ENCODE peak calls at places on chromosome X, in eight cellular contexts. M, X, R, O, E, J, A and F are unnamed samples.

GRCh38 chrX:49184294-49185061 is 1.7 kb downstream of the PRICKLE3 start:
- DNase-seq in R (peak; percentile 95), A (peak; percentile 95), J (peak; percentile 95), O (peak; percentile 55), E (peak; percentile 75), M (peak; percentile 88), X (peak; percentile 95), F (peak; percentile 93)

GRCh38 chrX:151753313-151754041 is 18.9 kb downstream of the CNGA2 start:
- DNase-seq in J (peak; percentile 67), X (peak; percentile 63), M (peak; percentile 48), R (peak; percentile 28), O (no peak), A (peak; percentile 50), E (peak; percentile 71), F (peak; percentile 53)

GRCh38 chrX:101347859-101348451 is 587 bp downstream of the TIMM8A start:
- DNase-seq in M (peak; percentile 18), R (no peak), J (no peak), O (no peak), A (no peak), E (no peak), X (peak; percentile 5), F (no peak)

GRCh38 chrX:1592128-1592862 is 891 bp downstream of the AKAP17A start:
- DNase-seq in X (no peak), M (no peak), O (no peak), R (peak; percentile 38), J (peak; percentile 77), E (peak; percentile 60), A (peak; percentile 64), F (peak; percentile 40)

GRCh38 chrX:28135378-28136047 is 154.3 kb upstream of the DCAF8L1 start:
- DNase-seq in M (no peak), J (no peak), O (no peak), E (no peak), A (no peak), X (no peak), R (no peak), F (no peak)

GRCh38 chrX:44462851-44463250 is 79.8 kb downstream of the FUNDC1 start:
- DNase-seq in O (no peak), E (no peak), R (no peak), J (no peak), A (no peak), X (no peak), M (no peak), F (no peak)

GRCh38 chrX:44068043-44068442 is 94.9 kb upstream of the NDP start:
- DNase-seq in M (no peak), O (no peak), X (no peak), R (no peak), J (no peak), E (no peak), A (no peak), F (no peak)

GRCh38 chrX:100995469-100995868 is 26.0 kb downstream of the ARL13A start:
- DNase-seq in A (no peak), X (no peak), E (no peak), R (no peak), M (no peak), J (no peak), O (no peak), F (no peak)

GRCh38 chrX:149504226-149504914 is 736 bp downstream of the IDS start:
- DNase-seq in A (no peak), R (peak; percentile 37), J (no peak), O (peak; percentile 47), E (peak; percentile 29), M (no peak), X (peak; percentile 78), F (no peak)

GRCh38 chrX:69362889-69363288 is 141.2 kb upstream of the NALF2 start:
- DNase-seq in O (no peak), E (no peak), J (no peak), X (no peak), R (no peak), M (no peak), A (peak; percentile 43), F (no peak)

GRCh38 chrX:9318213-9318612 is 146.6 kb upstream of the TBL1X start:
- DNase-seq in O (no peak), M (no peak), R (no peak), E (no peak), X (no peak), A (no peak), J (no peak), F (no peak)

GRCh38 chrX:73850124-73851013 is 287.4 kb downstream of the CHIC1 start:
- DNase-seq in A (peak; percentile 51), E (peak; percentile 45), R (peak; percentile 46), O (peak; percentile 24), X (peak; percentile 53), J (no peak), M (no peak), F (no peak)

GRCh38 chrX:23786268-23786815 is 3.4 kb downstream of the SAT1 start:
- DNase-seq in X (peak; percentile 60), O (no peak), R (no peak), J (no peak), A (no peak), E (no peak), M (no peak), F (no peak)

GRCh38 chrX:52574416-52575275 is 57.8 kb upstream of the XAGE1B start:
- DNase-seq in E (no peak), J (no peak), A (no peak), O (no peak), M (peak; percentile 16), X (peak; percentile 76), R (peak; percentile 27), F (peak; percentile 48)

GRCh38 chrX:80511969-80512760 is 91.9 kb downstream of the TENT5D start:
- DNase-seq in O (no peak), R (no peak), A (no peak), J (no peak), X (no peak), E (no peak), M (no peak), F (no peak)

GRCh38 chrX:368811-369562 is 17.7 kb downstream of the PPP2R3B start:
- DNase-seq in O (no peak), E (no peak), X (peak; percentile 43), A (no peak), J (no peak), M (peak; percentile 51), R (no peak), F (no peak)

GRCh38 chrX:123860506-123860840 is 620 bp downstream of the XIAP start:
- DNase-seq in O (peak; percentile 42), A (no peak), X (no peak), E (no peak), J (no peak), R (peak; percentile 62), M (no peak), F (no peak)

GRCh38 chrX:12978205-12979010 is 3.5 kb downstream of the TMSB4X start:
- DNase-seq in O (peak; percentile 80), J (no peak), X (peak; percentile 81), R (peak; percentile 78), A (peak; percentile 43), M (no peak), E (peak; percentile 40), F (peak; percentile 31)

GRCh38 chrX:123481908-123482873 is 250.7 kb downstream of the THOC2 start:
- DNase-seq in M (no peak), R (no peak), J (no peak), A (no peak), O (no peak), X (no peak), E (no peak), F (no peak)

GRCh38 chrX:39728852-39729587 is 368.7 kb downstream of the BCOR start:
- DNase-seq in M (no peak), E (no peak), J (no peak), X (no peak), O (no peak), A (no peak), R (no peak), F (no peak)

DNA sequence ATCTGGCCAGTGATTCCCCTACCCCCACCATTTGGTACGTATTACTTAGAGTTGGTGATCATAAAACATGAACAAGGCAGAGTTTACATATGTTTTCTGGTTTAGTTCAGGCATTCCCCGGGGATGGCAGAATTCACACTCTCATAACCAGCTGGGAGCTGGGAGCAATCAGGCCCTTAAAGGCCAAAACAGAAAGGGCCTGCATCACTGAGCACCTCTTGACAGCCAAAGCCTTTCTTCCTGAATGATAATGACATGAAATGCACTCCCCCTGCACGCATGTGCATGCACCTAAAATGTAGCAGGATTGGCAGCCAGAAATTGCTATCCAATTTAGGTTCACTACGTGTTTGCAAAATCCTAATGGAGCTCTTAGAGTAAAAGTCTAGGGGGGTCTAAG is 235.4 kb downstream of the GPC3 start:
- DNase-seq in R (no peak), J (no peak), A (no peak), M (no peak), E (no peak), X (no peak), O (no peak), F (no peak)
- H3K4me1 ChIP-seq in R (no peaks in the 10 kb centered on the region), J (no peaks in the 10 kb centered on the region), A (no peaks in the 10 kb centered on the region), M (no peaks in the 10 kb centered on the region), E (no peaks in the 10 kb centered on the region), X (no peaks in the 10 kb centered on the region), O (no peaks in the 10 kb centered on the region), F (no peaks in the 10 kb centered on the region)

DNA sequence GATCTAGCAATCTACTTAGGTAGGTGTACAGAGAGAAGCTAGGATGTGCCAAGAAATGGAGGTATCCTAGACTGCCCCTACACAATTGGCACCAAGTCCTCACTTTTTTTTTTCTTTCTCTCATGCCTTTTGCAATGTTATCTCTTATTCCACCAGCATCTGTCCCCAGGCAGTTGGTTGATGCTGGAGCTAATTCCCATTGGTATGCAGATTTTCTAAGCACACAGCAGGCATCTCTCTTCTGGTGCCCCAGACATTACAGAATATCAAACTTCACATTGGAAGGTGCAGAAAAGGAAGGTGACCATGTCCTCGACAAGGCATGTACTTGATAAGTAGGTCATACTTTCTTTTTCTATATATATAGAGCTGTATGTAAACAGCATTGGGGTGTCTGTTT is 21.6 kb downstream of the LUZP4 start:
- DNase-seq in J (no peak), R (no peak), O (no peak), M (no peak), E (no peak), X (no peak), A (no peak), F (no peak)
- H3K4me3 ChIP-seq in J (no peak overlapping the region), R (no peak overlapping the region), O (no peak overlapping the region), M (no peak overlapping the region), E (no peak overlapping the region), X (no peak overlapping the region), A (no peak overlapping the region), F (no peak overlapping the region)

GRCh38 chrX:47836164-47837072 is at the start of gene ZNF81:
- DNase-seq in O (peak; percentile 88), M (peak; percentile 94), A (peak; percentile 95), E (peak; percentile 93), R (peak; percentile 96), J (peak; percentile 97), X (peak; percentile 98), F (peak; percentile 99)
- TF ChIP-seq POLR2A in O (no peak), M (no peak), A (no peak), E (peak; percentile 54), R (peak; percentile 54), J (no peak), X (peak; percentile 51), F (peak; percentile 36)

DNA sequence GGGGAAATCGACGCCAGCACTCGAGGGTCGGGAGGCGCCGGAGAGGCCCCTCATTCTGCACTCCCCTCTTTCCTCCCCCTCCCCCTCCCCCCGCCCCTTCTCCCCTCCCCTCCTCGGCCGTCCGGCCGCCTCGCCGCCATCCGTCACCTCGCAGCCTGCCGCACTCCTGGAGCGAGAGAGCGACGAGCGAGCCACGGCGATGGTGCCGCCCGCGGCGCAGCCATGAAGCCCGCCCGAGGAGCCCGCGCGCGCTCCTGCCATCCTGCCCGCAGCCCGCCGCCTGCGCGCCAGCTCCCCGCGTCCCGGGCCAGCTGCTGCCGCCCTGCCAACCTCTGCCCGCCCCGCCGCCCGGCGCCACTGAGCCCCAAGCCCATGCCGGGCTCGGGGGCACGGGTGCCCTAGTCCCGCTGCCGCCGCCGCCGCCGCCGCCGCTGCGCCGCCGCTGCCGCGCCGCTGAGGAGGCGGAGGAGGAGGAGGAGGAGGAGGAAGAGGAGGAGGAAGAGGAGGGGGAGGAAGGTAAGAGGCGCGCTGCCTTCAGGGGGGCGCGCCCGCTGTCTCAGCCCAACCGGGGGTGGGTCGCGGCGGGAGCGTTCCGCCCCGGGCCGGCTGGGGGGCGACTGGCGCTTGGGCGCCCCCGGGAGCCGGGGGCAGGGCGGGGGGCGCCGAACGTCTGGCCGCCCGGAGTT is at the start of gene FRMPD3:
- DNase-seq in R (no peak), X (no peak), J (no peak), A (peak; percentile 26), E (no peak), M (no peak), O (no peak), F (no peak)
- H3K4me1 ChIP-seq in R (peaks cover 6% of the 10 kb centered on the region), X (peaks cover 4% of the 10 kb centered on the region), J (peaks cover 7% of the 10 kb centered on the region), A (peaks cover 2% of the 10 kb centered on the region), E (no peaks in the 10 kb centered on the region), M (no peaks in the 10 kb centered on the region), O (no peaks in the 10 kb centered on the region), F (no peaks in the 10 kb centered on the region)